ENCODE peak calls at places on chromosomes 5 and 9, in seven cellular contexts. One of them, this sample, is unnamed.
A peak's percentile ranks its signal among the peaks of the same experiment; 100 is the strongest.

GRCh38 chr5:67160985-67161384 is 35.6 kb downstream of the CD180 start:
- DNase-seq in HCT116: no peak
- DNase-seq in HepG2: no peak
- DNase-seq in heart left ventricle: no peak
- DNase-seq in suprapubic skin: no peak
- DNase-seq in NB4: no peak
- DNase-seq in endothelial cell of umbilical vein: no peak
- DNase-seq in this sample: peak; percentile 42

GRCh38 chr9:76271755-76272154 is 122.5 kb downstream of the RFK start:
- DNase-seq in suprapubic skin: no peak
- DNase-seq in heart left ventricle: no peak
- DNase-seq in NB4: no peak
- DNase-seq in HepG2: no peak
- DNase-seq in endothelial cell of umbilical vein: no peak
- DNase-seq in HCT116: no peak
- DNase-seq in this sample: no peak

GRCh38 chr9:76161546-76161945 is 232.7 kb downstream of the RFK start:
- DNase-seq in heart left ventricle: peak; percentile 57
- DNase-seq in endothelial cell of umbilical vein: no peak
- DNase-seq in HCT116: no peak
- DNase-seq in suprapubic skin: no peak
- DNase-seq in NB4: no peak
- DNase-seq in HepG2: no peak
- DNase-seq in this sample: no peak

GRCh38 chr5:36177715-36178556 is 26.0 kb downstream of the SKP2 start:
- DNase-seq in NB4: peak; percentile 42
- DNase-seq in suprapubic skin: no peak
- DNase-seq in heart left ventricle: no peak
- DNase-seq in endothelial cell of umbilical vein: peak; percentile 54
- DNase-seq in HCT116: peak; percentile 7
- DNase-seq in HepG2: peak; percentile 48
- DNase-seq in this sample: no peak

GRCh38 chr9:131263701-131264100 is 12.6 kb downstream of the FAM78A start:
- DNase-seq in HCT116: no peak
- DNase-seq in HepG2: no peak
- DNase-seq in NB4: no peak
- DNase-seq in suprapubic skin: no peak
- DNase-seq in heart left ventricle: no peak
- DNase-seq in endothelial cell of umbilical vein: no peak
- DNase-seq in this sample: no peak

GRCh38 chr9:135077497-135078200 is 9.8 kb upstream of the OLFM1 start:
- DNase-seq in endothelial cell of umbilical vein: peak; percentile 7
- DNase-seq in HCT116: no peak
- DNase-seq in HepG2: no peak
- DNase-seq in heart left ventricle: no peak
- DNase-seq in suprapubic skin: peak; percentile 79
- DNase-seq in NB4: peak; percentile 85
- DNase-seq in this sample: peak; percentile 76

GRCh38 chr9:130662099-130662926 is 2.1 kb upstream of the PRDM12 start:
- DNase-seq in NB4: no peak
- DNase-seq in heart left ventricle: no peak
- DNase-seq in HepG2: no peak
- DNase-seq in endothelial cell of umbilical vein: no peak
- DNase-seq in HCT116: no peak
- DNase-seq in suprapubic skin: no peak
- DNase-seq in this sample: no peak

GRCh38 chr5:60248900-60249299 is 355.4 kb upstream of the PDE4D start:
- DNase-seq in suprapubic skin: no peak
- DNase-seq in HCT116: no peak
- DNase-seq in heart left ventricle: peak; percentile 24
- DNase-seq in endothelial cell of umbilical vein: no peak
- DNase-seq in HepG2: no peak
- DNase-seq in NB4: peak; percentile 97
- DNase-seq in this sample: no peak

GRCh38 chr5:44740655-44741054 is 68.1 kb upstream of the MRPS30 start:
- DNase-seq in HepG2: no peak
- DNase-seq in NB4: no peak
- DNase-seq in endothelial cell of umbilical vein: no peak
- DNase-seq in HCT116: no peak
- DNase-seq in heart left ventricle: no peak
- DNase-seq in suprapubic skin: no peak
- DNase-seq in this sample: no peak

GRCh38 chr9:35558185-35558584 is 46.9 kb upstream of the TESK1 start:
- DNase-seq in endothelial cell of umbilical vein: no peak
- DNase-seq in suprapubic skin: peak; percentile 61
- DNase-seq in HepG2: no peak
- DNase-seq in heart left ventricle: no peak
- DNase-seq in HCT116: no peak
- DNase-seq in NB4: no peak
- DNase-seq in this sample: no peak

GRCh38 chr5:163362806-163363788 is 74.3 kb upstream of the CCNG1 start:
- DNase-seq in HCT116: no peak
- DNase-seq in NB4: no peak
- DNase-seq in suprapubic skin: no peak
- DNase-seq in heart left ventricle: no peak
- DNase-seq in HepG2: no peak
- DNase-seq in endothelial cell of umbilical vein: no peak
- DNase-seq in this sample: no peak

GRCh38 chr5:140966293-140967225 is at the start of gene PCDHAC2:
- DNase-seq in suprapubic skin: no peak
- DNase-seq in endothelial cell of umbilical vein: peak; percentile 62
- DNase-seq in heart left ventricle: peak; percentile 23
- DNase-seq in HepG2: no peak
- DNase-seq in HCT116: peak; percentile 48
- DNase-seq in NB4: no peak
- DNase-seq in this sample: peak; percentile 35

GRCh38 chr5:132000677-132001453 is 10.6 kb downstream of the ACSL6 start:
- DNase-seq in HepG2: peak; percentile 22
- DNase-seq in suprapubic skin: no peak
- DNase-seq in heart left ventricle: no peak
- DNase-seq in NB4: peak; percentile 89
- DNase-seq in HCT116: no peak
- DNase-seq in endothelial cell of umbilical vein: no peak
- DNase-seq in this sample: no peak

GRCh38 chr9:26221295-26221694 is 543.1 kb upstream of the TUSC1 start:
- DNase-seq in HepG2: no peak
- DNase-seq in heart left ventricle: no peak
- DNase-seq in suprapubic skin: no peak
- DNase-seq in endothelial cell of umbilical vein: no peak
- DNase-seq in HCT116: no peak
- DNase-seq in NB4: no peak
- DNase-seq in this sample: no peak

GRCh38 chr5:53560028-53560427 is 411 bp upstream of the NDUFS4 start:
- DNase-seq in HCT116: no peak
- DNase-seq in endothelial cell of umbilical vein: no peak
- DNase-seq in NB4: no peak
- DNase-seq in heart left ventricle: no peak
- DNase-seq in suprapubic skin: no peak
- DNase-seq in HepG2: no peak
- DNase-seq in this sample: peak; percentile 6

GRCh38 chr5:53558966-53559365 is 1.5 kb upstream of the NDUFS4 start:
- DNase-seq in HepG2: no peak
- DNase-seq in heart left ventricle: no peak
- DNase-seq in HCT116: no peak
- DNase-seq in NB4: no peak
- DNase-seq in suprapubic skin: no peak
- DNase-seq in endothelial cell of umbilical vein: no peak
- DNase-seq in this sample: no peak

GRCh38 chr5:53557386-53557785 is 3.1 kb upstream of the NDUFS4 start:
- DNase-seq in NB4: no peak
- DNase-seq in suprapubic skin: no peak
- DNase-seq in HepG2: no peak
- DNase-seq in endothelial cell of umbilical vein: no peak
- DNase-seq in heart left ventricle: no peak
- DNase-seq in HCT116: no peak
- DNase-seq in this sample: peak; percentile 5

GRCh38 chr5:53556001-53556400 is 4.4 kb upstream of the NDUFS4 start:
- DNase-seq in HepG2: no peak
- DNase-seq in NB4: no peak
- DNase-seq in heart left ventricle: no peak
- DNase-seq in suprapubic skin: no peak
- DNase-seq in HCT116: no peak
- DNase-seq in endothelial cell of umbilical vein: no peak
- DNase-seq in this sample: no peak

DNA sequence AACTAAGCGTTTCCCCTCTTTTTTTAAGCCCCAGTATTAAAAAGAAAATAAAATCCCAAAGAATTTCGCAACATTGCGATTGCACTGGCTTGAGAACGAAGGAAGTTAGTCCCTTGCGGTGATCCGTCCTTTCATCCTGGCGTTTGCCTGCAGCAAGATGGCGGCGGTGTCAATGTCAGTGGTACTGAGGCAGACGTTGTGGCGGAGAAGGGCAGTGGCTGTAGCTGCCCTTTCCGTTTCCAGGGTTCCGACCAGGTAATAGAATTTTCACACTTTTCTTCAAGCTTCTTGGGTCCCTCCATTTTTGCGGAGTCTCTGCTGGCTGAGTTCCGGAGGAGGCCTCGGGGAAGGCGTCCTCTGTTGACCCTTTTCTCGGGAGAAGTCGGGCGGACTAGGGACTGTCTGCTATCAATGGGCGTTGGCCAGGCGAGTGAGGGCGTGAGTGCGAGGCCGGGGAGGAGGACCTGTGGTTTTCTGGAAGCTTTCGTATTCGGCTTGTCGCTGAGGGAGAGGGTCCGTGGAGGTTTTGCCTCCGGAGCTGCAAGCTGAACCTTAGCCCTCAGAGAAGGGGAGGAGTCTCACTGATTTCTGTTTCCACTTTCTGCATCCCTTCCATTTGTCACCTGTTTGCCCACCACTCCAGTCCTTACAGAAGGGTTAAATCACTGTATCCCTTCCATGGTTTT is at the start of gene NDUFS4:
- DNase-seq in heart left ventricle: peak; percentile 92
- DNase-seq in endothelial cell of umbilical vein: peak; percentile 85
- DNase-seq in HCT116: peak; percentile 84
- DNase-seq in NB4: peak; percentile 93
- DNase-seq in suprapubic skin: peak; percentile 88
- DNase-seq in HepG2: peak; percentile 69
- DNase-seq in this sample: peak; percentile 37
- TF ChIP-seq POLR2A in heart left ventricle: peak; percentile 45
- TF ChIP-seq POLR2A in endothelial cell of umbilical vein: peak; percentile 77
- TF ChIP-seq POLR2A in HCT116: peak; percentile 65
- TF ChIP-seq POLR2A in NB4: peak; percentile 65
- TF ChIP-seq POLR2A in suprapubic skin: no peak
- TF ChIP-seq POLR2A in HepG2: peak; percentile 85
- TF ChIP-seq POLR2A in this sample: peak; percentile 90

GRCh38 chr5:99025298-99026045 is 96.7 kb upstream of the CHD1 start:
- DNase-seq in endothelial cell of umbilical vein: peak; percentile 18
- DNase-seq in heart left ventricle: no peak
- DNase-seq in NB4: no peak
- DNase-seq in HepG2: peak; percentile 76
- DNase-seq in HCT116: no peak
- DNase-seq in suprapubic skin: no peak
- DNase-seq in this sample: no peak

GRCh38 chr5:99019254-99019653 is 90.4 kb upstream of the CHD1 start:
- DNase-seq in heart left ventricle: no peak
- DNase-seq in HCT116: no peak
- DNase-seq in HepG2: no peak
- DNase-seq in suprapubic skin: no peak
- DNase-seq in NB4: no peak
- DNase-seq in endothelial cell of umbilical vein: no peak
- DNase-seq in this sample: no peak

GRCh38 chr5:99022250-99022649 is 93.4 kb upstream of the CHD1 start:
- DNase-seq in NB4: no peak
- DNase-seq in heart left ventricle: no peak
- DNase-seq in HepG2: no peak
- DNase-seq in endothelial cell of umbilical vein: no peak
- DNase-seq in suprapubic skin: no peak
- DNase-seq in HCT116: no peak
- DNase-seq in this sample: no peak

GRCh38 chr5:99019812-99020697 is 91.2 kb upstream of the CHD1 start:
- DNase-seq in HepG2: peak; percentile 59
- DNase-seq in suprapubic skin: no peak
- DNase-seq in HCT116: peak; percentile 65
- DNase-seq in heart left ventricle: no peak
- DNase-seq in NB4: peak; percentile 73
- DNase-seq in endothelial cell of umbilical vein: peak; percentile 93
- DNase-seq in this sample: peak; percentile 34

DNA sequence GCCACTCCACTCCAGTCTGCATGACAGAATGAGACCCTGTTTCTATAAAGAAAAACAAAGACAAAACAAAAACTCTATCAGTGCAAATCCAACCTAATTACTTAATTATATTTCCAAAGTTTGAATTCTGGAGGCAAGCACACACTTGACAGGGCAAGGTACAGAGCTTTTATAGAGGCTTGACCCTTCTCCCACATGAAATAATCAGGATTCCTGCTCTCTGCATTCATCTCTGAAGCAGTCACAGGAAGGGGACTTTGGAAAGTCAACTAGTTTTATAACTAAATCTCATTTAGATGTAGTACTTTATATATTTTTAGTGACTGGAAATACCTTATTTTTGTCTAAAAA is 91.9 kb upstream of the CHD1 start:
- DNase-seq in HepG2: no peak
- DNase-seq in HCT116: no peak
- DNase-seq in endothelial cell of umbilical vein: no peak
- DNase-seq in NB4: no peak
- DNase-seq in suprapubic skin: no peak
- DNase-seq in heart left ventricle: no peak
- DNase-seq in this sample: no peak
- TF ChIP-seq POLR2A in HepG2: no peak
- TF ChIP-seq POLR2A in HCT116: no peak
- TF ChIP-seq POLR2A in endothelial cell of umbilical vein: no peak
- TF ChIP-seq POLR2A in NB4: no peak
- TF ChIP-seq POLR2A in suprapubic skin: no peak
- TF ChIP-seq POLR2A in heart left ventricle: no peak
- TF ChIP-seq POLR2A in this sample: no peak

DNA sequence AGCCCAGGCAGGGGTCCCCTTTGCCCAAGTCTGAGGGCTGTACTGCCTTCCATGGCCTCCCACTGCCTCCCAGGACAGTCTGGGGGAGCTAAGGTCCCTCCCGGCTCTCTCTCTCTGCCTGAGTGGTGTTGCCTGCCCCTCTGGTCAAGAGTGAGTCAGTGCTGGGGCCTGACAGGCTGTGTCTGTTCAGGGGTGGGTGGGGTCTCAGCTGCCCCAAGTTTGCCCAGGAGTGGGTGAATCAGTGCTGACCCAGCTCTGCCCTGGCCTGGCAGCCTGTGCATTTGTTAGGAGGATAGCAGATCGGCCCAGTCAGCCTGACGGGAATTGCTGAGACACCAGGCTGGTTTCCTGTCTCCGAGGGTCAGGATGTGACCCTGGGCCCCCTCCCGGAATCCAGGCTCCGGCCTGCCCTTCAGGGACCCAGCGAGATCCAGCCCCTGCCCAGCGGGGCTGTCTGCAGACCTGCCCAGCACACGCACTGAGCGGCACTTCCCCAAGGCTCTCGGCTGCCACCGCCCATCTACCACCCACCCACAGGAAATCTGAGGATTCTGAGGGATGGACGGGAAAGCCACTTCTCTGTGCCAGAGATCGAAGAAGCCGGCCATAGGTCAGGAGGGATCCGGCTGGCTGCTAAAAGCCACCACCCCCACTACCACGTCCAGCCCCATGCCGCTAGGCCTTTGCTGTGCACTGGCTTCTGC is 15.9 kb downstream of the ENG start:
- DNase-seq in suprapubic skin: peak; percentile 78
- DNase-seq in HepG2: no peak
- DNase-seq in HCT116: no peak
- DNase-seq in heart left ventricle: peak; percentile 71
- DNase-seq in endothelial cell of umbilical vein: peak; percentile 97
- DNase-seq in NB4: no peak
- DNase-seq in this sample: peak; percentile 100
- TF ChIP-seq POLR2A in suprapubic skin: no peak
- TF ChIP-seq POLR2A in HepG2: no peak
- TF ChIP-seq POLR2A in HCT116: no peak
- TF ChIP-seq POLR2A in heart left ventricle: peak; percentile 27
- TF ChIP-seq POLR2A in endothelial cell of umbilical vein: peak; percentile 76
- TF ChIP-seq POLR2A in NB4: no peak
- TF ChIP-seq POLR2A in this sample: peak; percentile 80

GRCh38 chr5:77991084-77991483 is 214.9 kb upstream of the TBCA start:
- DNase-seq in HCT116: no peak
- DNase-seq in suprapubic skin: no peak
- DNase-seq in HepG2: no peak
- DNase-seq in heart left ventricle: no peak
- DNase-seq in endothelial cell of umbilical vein: no peak
- DNase-seq in NB4: peak; percentile 14
- DNase-seq in this sample: no peak
- TF ChIP-seq POLR2A in HCT116: no peak
- TF ChIP-seq POLR2A in suprapubic skin: no peak
- TF ChIP-seq POLR2A in HepG2: no peak
- TF ChIP-seq POLR2A in heart left ventricle: no peak
- TF ChIP-seq POLR2A in endothelial cell of umbilical vein: no peak
- TF ChIP-seq POLR2A in NB4: no peak
- TF ChIP-seq POLR2A in this sample: no peak